ENCODE peak calls at places on chromosomes 12 and 14, in five cellular contexts. G, B, S, I and H are unnamed samples.
A peak's percentile ranks its signal among the peaks of the same experiment; 100 is the strongest.

GRCh38 chr14:104282332-104283196 is 144.2 kb downstream of the KIF26A start:
- DNase-seq in G (peak; percentile 18), B (peak; percentile 50), I (no peak), S (peak; percentile 12), H (peak; percentile 78)

GRCh38 chr12:125015680-125016310 is 22.4 kb downstream of the BRI3BP start:
- DNase-seq in B (no peak), S (no peak), G (no peak), I (no peak), H (no peak)

GRCh38 chr14:52351191-52351560 is 37.1 kb downstream of the PTGER2 start:
- DNase-seq in G (no peak), S (no peak), I (no peak), B (no peak), H (no peak)

GRCh38 chr12:70853326-70853725 is 67.2 kb downstream of the PTPRR start:
- DNase-seq in S (no peak), I (peak; percentile 48), B (no peak), G (no peak), H (no peak)

GRCh38 chr12:1870998-1871917 is 47.2 kb downstream of the CACNA2D4 start:
- DNase-seq in B (no peak), S (no peak), I (no peak), G (no peak), H (peak; percentile 48)

GRCh38 chr12:50043854-50044253 is 13.5 kb upstream of the ASIC1 start:
- DNase-seq in B (no peak), S (no peak), G (no peak), I (no peak), H (no peak)

GRCh38 chr12:31316964-31317363 is 9.0 kb downstream of the SINHCAF start:
- DNase-seq in S (no peak), G (no peak), B (no peak), I (no peak), H (no peak)

GRCh38 chr12:6692888-6693287 is 3.7 kb upstream of the ZNF384 start:
- DNase-seq in S (no peak), I (no peak), G (no peak), B (no peak), H (no peak)

GRCh38 chr14:101025656-101026055 is 122.1 kb upstream of the RTL1 start:
- DNase-seq in G (no peak), I (no peak), S (no peak), B (no peak), H (no peak)

GRCh38 chr12:53052419-53053222 is 2.8 kb downstream of the TNS2 start:
- DNase-seq in B (peak; percentile 94), G (peak; percentile 92), S (no peak), I (peak; percentile 91), H (peak; percentile 91)

GRCh38 chr14:105878554-105878953 is 352.2 kb downstream of the TMEM121 start:
- DNase-seq in G (no peak), I (no peak), S (no peak), B (peak; percentile 40), H (peak; percentile 82)

GRCh38 chr12:125696044-125696443 is 630.8 kb downstream of the AACS start:
- DNase-seq in I (no peak), S (no peak), B (no peak), G (no peak), H (no peak)

GRCh38 chr12:128830505-128830893 is 6.7 kb upstream of the SLC15A4 start:
- DNase-seq in G (no peak), S (no peak), I (no peak), B (no peak), H (no peak)

GRCh38 chr12:97968641-97969171 is 506.1 kb downstream of the RMST start:
- DNase-seq in G (no peak), I (no peak), B (no peak), S (no peak), H (no peak)

GRCh38 chr12:93918900-93919299 is 229.5 kb upstream of the PLXNC1 start:
- DNase-seq in G (no peak), B (no peak), I (no peak), S (no peak), H (no peak)

GRCh38 chr12:133081408-133081806 is 684 bp downstream of the ZNF140 start:
- DNase-seq in I (peak; percentile 31), S (peak; percentile 16), B (no peak), G (no peak), H (no peak)

GRCh38 chr12:114612062-114612461 is 71.9 kb downstream of the TBX3 start:
- DNase-seq in B (peak; percentile 2), I (no peak), S (no peak), G (no peak), H (no peak)

GRCh38 chr14:61255968-61256367 is 25.2 kb downstream of the TMEM30B start:
- DNase-seq in G (no peak), I (no peak), S (no peak), B (no peak), H (no peak)

GRCh38 chr12:126668538-126668937 is 1598.4 kb upstream of the TMEM132C start:
- DNase-seq in B (no peak), G (no peak), S (no peak), I (no peak), H (no peak)

GRCh38 chr12:33180921-33181320 is 258.7 kb downstream of the SYT10 start:
- DNase-seq in B (no peak), S (no peak), G (no peak), I (no peak), H (no peak)

GRCh38 chr12:92075425-92075891 is 70.2 kb downstream of the BTG1 start:
- DNase-seq in G (no peak), B (no peak), S (no peak), I (no peak), H (no peak)

GRCh38 chr14:39426605-39427004 is 5.6 kb downstream of the FBXO33 start:
- DNase-seq in I (no peak), G (no peak), S (no peak), B (no peak), H (no peak)

GRCh38 chr12:31966558-31967205 is 7.5 kb downstream of the RESF1 start:
- DNase-seq in B (no peak), S (no peak), G (no peak), I (no peak), H (no peak)

GRCh38 chr12:70305794-70306193 is 60.3 kb upstream of the KCNMB4 start:
- DNase-seq in S (no peak), I (no peak), B (no peak), G (no peak), H (no peak)

GRCh38 chr12:123788541-123788940 is 26.4 kb downstream of the DNAH10 start:
- DNase-seq in I (no peak), S (no peak), G (no peak), B (no peak), H (no peak)

GRCh38 chr14:90559811-90560492 is 163.1 kb downstream of the CALM1 start:
- DNase-seq in S (no peak), G (no peak), I (no peak), B (no peak), H (no peak)

GRCh38 chr14:85528080-85528881 is 1.7 kb upstream of the FLRT2 start:
- DNase-seq in I (no peak), G (peak; percentile 35), S (no peak), B (no peak), H (peak; percentile 84)

GRCh38 chr14:45664668-45665356 is 411.8 kb upstream of the MIS18BP1 start:
- DNase-seq in G (no peak), I (no peak), S (no peak), B (no peak), H (no peak)
- TF ChIP-seq CTCF in G (no peak), I (no peak), S (no peak), B (no peak), H (peak; percentile 16)

GRCh38 chr14:63730659-63731058 is 2.8 kb upstream of the SGPP1 start:
- DNase-seq in G (no peak), B (no peak), I (no peak), S (no peak), H (peak; percentile 0)
- TF ChIP-seq CTCF in G (no peak), B (no peak), I (no peak), S (no peak), H (no peak)

DNA sequence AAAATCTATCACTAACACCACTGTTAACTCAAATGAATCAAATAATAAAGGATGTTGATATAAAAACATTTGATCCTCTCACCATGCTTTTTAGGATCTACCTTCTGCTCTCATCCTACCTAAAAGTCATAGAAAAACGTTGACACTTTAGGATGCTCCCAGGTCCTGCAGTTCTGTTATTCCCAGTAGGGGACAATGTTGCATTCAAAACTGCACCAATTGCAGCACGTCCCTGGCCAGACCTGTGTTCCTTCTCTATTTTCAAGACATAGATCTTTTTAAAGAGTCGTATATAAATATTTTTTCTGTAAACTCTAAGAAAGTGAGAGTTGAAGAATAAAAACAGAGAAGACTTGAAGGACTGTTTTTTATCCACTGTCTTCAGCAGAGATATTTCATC is 8.8 kb downstream of the AICDA start:
- DNase-seq in I (no peak), B (no peak), S (no peak), G (no peak), H (no peak)
- TF ChIP-seq CTCF in I (no peak), B (no peak), S (no peak), G (no peak), H (no peak)

DNA sequence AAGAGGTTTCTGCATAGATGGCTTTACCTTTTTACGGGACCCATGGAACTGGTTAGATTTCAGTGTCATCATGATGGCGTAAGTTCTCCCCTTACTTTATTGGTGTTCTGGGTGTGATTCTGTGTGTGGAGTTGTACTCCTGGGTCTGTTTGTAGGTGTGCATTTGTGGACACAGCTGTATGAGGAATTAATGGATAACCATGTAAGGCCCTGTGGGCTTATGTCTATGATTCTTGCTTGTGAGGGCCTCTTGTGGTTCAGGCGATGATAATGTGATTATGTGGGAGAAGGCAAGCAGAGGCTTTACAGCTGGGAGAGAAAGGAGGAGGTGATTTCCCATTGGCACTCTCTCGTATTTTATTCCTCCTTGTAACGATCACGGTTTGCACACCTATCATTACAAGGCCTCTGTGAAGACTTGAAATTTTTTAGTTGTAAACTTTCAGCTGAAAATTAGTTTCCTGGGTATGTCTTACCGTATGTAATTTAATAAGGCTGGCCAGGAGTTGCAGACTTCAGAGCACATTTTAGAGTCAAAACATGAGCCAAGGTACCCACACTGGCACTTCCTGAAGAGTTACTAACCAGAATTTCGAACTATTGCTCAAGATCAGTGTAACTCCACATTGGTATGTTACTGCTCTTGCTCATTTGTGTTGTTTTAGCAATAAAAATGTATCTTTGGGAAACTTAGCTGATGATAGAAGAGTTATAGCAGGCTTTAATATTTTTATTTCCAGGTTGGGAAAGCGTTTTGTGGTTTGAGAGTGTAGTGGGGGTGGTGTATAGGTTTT is 96.3 kb downstream of the SCN8A start:
- DNase-seq in I (no peak), G (no peak), S (no peak), B (no peak), H (no peak)
- TF ChIP-seq CTCF in I (no peak), G (no peak), S (no peak), B (no peak), H (no peak)

GRCh38 chr12:118436002-118436724 is 59.8 kb downstream of the SUDS3 start:
- DNase-seq in I (no peak), S (no peak), B (no peak), G (no peak), H (no peak)

GRCh38 chr12:118436986-118437385 is 60.6 kb downstream of the SUDS3 start:
- DNase-seq in S (no peak), I (no peak), G (no peak), B (no peak), H (no peak)

GRCh38 chr12:118430516-118430915 is 54.2 kb downstream of the SUDS3 start:
- DNase-seq in G (no peak), I (no peak), B (no peak), S (no peak), H (no peak)

GRCh38 chr12:118429703-118430383 is 53.5 kb downstream of the SUDS3 start:
- DNase-seq in B (no peak), I (peak; percentile 74), S (no peak), G (peak; percentile 82), H (no peak)

GRCh38 chr12:118432812-118433540 is 56.6 kb downstream of the SUDS3 start:
- DNase-seq in G (no peak), B (no peak), I (no peak), S (no peak), H (no peak)
- TF ChIP-seq CTCF in G (no peak), B (no peak), I (no peak), S (no peak), H (no peak)